ENCODE peak calls at places on chromosome 18, in nine cellular contexts. Q is GM04504; Z is skeletal muscle cell; A is omental fat pad; H is stimulated activated naive CD8-positive, alpha-beta T cell treated with anti-CD3 and anti-CD28 coated beads, Interleukin-15, amount 100 ng/mL, for 72 hours; D is occipital lobe; L is NCI-H510A; O is tibial nerve; Y is tibial artery. U is an unnamed sample.

GRCh38 chr18:45876131-45876530 is 50.7 kb downstream of the SIGLEC15 start:
- DNase-seq in Q (no peak), Z (no peak), A (no peak), H (no peak), D (no peak), L (no peak), O (no peak), Y (no peak), U (peak)

GRCh38 chr18:5937795-5938194 is 42.5 kb upstream of the TMEM200C start:
- DNase-seq in Q (no peak), Z (no peak), A (no peak), H (no peak), D (no peak), L (no peak), O (no peak), Y (no peak), U (no peak)

GRCh38 chr18:21452808-21453511 is 147.5 kb downstream of the ESCO1 start:
- DNase-seq in Q (peak), Z (no peak), A (no peak), H (no peak), D (no peak), L (no peak), O (no peak), Y (no peak), U (no peak)

GRCh38 chr18:60984496-60984895 is 348.7 kb upstream of the CDH20 start:
- DNase-seq in Q (no peak), Z (peak), A (no peak), H (no peak), D (no peak), L (no peak), O (no peak), Y (no peak), U (no peak)

GRCh38 chr18:75211002-75211621 is 515 bp downstream of the TSHZ1 start:
- DNase-seq in Q (no peak), Z (no peak), A (no peak), H (peak), D (no peak), L (peak), O (no peak), Y (no peak), U (no peak)

GRCh38 chr18:59621027-59621426 is 76.2 kb downstream of the CCBE1 start:
- DNase-seq in Q (no peak), Z (no peak), A (no peak), H (no peak), D (no peak), L (no peak), O (no peak), Y (no peak), U (no peak)

GRCh38 chr18:14958701-14959100 is 210.7 kb downstream of the ANKRD30B start:
- DNase-seq in Q (no peak), Z (no peak), A (no peak), H (no peak), D (no peak), L (no peak), O (no peak), Y (no peak), U (no peak)

GRCh38 chr18:63534615-63535014 is 7.6 kb upstream of the SERPINB12 start:
- DNase-seq in Q (no peak), Z (no peak), A (no peak), H (no peak), D (no peak), L (no peak), O (no peak), Y (no peak), U (no peak)

GRCh38 chr18:56748698-56749268 is 97.6 kb downstream of the WDR7 start:
- DNase-seq in Q (no peak), Z (peak), A (no peak), H (no peak), D (no peak), L (no peak), O (no peak), Y (no peak), U (peak)

GRCh38 chr18:38565513-38565912 is 999.9 kb upstream of the CELF4 start:
- DNase-seq in Q (no peak), Z (no peak), A (no peak), H (no peak), D (no peak), L (no peak), O (no peak), Y (no peak), U (no peak)

GRCh38 chr18:44778788-44779187 is 98.1 kb downstream of the SETBP1 start:
- DNase-seq in Q (no peak), Z (no peak), A (no peak), H (no peak), D (no peak), L (no peak), O (no peak), Y (no peak), U (no peak)

GRCh38 chr18:54149078-54149697 is 75.3 kb downstream of the MBD2 start:
- DNase-seq in Q (peak), Z (peak), A (no peak), H (peak), D (no peak), L (no peak), O (no peak), Y (peak), U (peak)

GRCh38 chr18:13242797-13243196 is 24.2 kb downstream of the LDLRAD4 start:
- DNase-seq in Q (no peak), Z (no peak), A (no peak), H (no peak), D (no peak), L (no peak), O (no peak), Y (peak), U (no peak)

GRCh38 chr18:76354348-76354747 is 140.7 kb downstream of the ZNF516 start:
- DNase-seq in Q (peak), Z (peak), A (no peak), H (no peak), D (no peak), L (no peak), O (no peak), Y (no peak), U (no peak)

GRCh38 chr18:56831988-56832387 is 180.8 kb downstream of the WDR7 start:
- DNase-seq in Q (no peak), Z (no peak), A (no peak), H (no peak), D (no peak), L (no peak), O (no peak), Y (no peak), U (no peak)

GRCh38 chr18:40874233-40874632 is 1080.8 kb upstream of the PIK3C3 start:
- DNase-seq in Q (no peak), Z (no peak), A (no peak), H (no peak), D (no peak), L (no peak), O (no peak), Y (no peak), U (no peak)

GRCh38 chr18:62957885-62958472 is 242.6 kb downstream of the PHLPP1 start:
- DNase-seq in Q (no peak), Z (no peak), A (no peak), H (peak), D (no peak), L (peak), O (peak), Y (peak), U (no peak)

GRCh38 chr18:55264108-55264507 is 304.8 kb upstream of the CCDC68 start:
- DNase-seq in Q (no peak), Z (no peak), A (no peak), H (no peak), D (no peak), L (no peak), O (no peak), Y (no peak), U (no peak)

GRCh38 chr18:46950064-46950656 is 32.8 kb downstream of the KATNAL2 start:
- DNase-seq in Q (no peak), Z (no peak), A (no peak), H (no peak), D (no peak), L (no peak), O (no peak), Y (no peak), U (no peak)

GRCh38 chr18:58223717-58224424 is 179.8 kb downstream of the NEDD4L start:
- DNase-seq in Q (peak), Z (peak), A (no peak), H (no peak), D (no peak), L (peak), O (peak), Y (no peak), U (no peak)

GRCh38 chr18:5879479-5879882 is 15.8 kb downstream of the TMEM200C start:
- DNase-seq in Q (peak), Z (no peak), A (no peak), H (no peak), D (no peak), L (no peak), O (no peak), Y (no peak), U (peak)

GRCh38 chr18:4704766-4705165 is 249.7 kb upstream of the DLGAP1 start:
- DNase-seq in Q (no peak), Z (no peak), A (no peak), H (no peak), D (no peak), L (no peak), O (no peak), Y (no peak), U (no peak)

GRCh38 chr18:44896817-44897216 is 216.1 kb downstream of the SETBP1 start:
- DNase-seq in Q (no peak), Z (no peak), A (no peak), H (no peak), D (no peak), L (peak), O (no peak), Y (no peak), U (no peak)

GRCh38 chr18:76518073-76518472 is 23.0 kb upstream of the ZNF516 start:
- DNase-seq in Q (no peak), Z (no peak), A (no peak), H (no peak), D (no peak), L (no peak), O (no peak), Y (no peak), U (no peak)

GRCh38 chr18:45046961-45047360 is 366.3 kb downstream of the SETBP1 start:
- DNase-seq in Q (no peak), Z (no peak), A (no peak), H (no peak), D (no peak), L (no peak), O (no peak), Y (no peak), U (no peak)

GRCh38 chr18:48408727-48409590 is at the start of gene ZBTB7C:
- DNase-seq in Q (no peak), Z (no peak), A (no peak), H (peak), D (no peak), L (peak), O (no peak), Y (peak), U (peak)

GRCh38 chr18:55165399-55166125 is 206.3 kb upstream of the CCDC68 start:
- DNase-seq in Q (no peak), Z (no peak), A (no peak), H (no peak), D (no peak), L (no peak), O (no peak), Y (no peak), U (no peak)

GRCh38 chr18:49052891-49053644 is 102.3 kb upstream of the SMAD7 start:
- DNase-seq in Q (peak), Z (peak), A (no peak), H (peak), D (no peak), L (no peak), O (no peak), Y (no peak), U (no peak)

GRCh38 chr18:13216732-13217465 is 1.7 kb upstream of the LDLRAD4 start:
- DNase-seq in Q (no peak), Z (no peak), A (no peak), H (peak), D (peak), L (no peak), O (no peak), Y (peak), U (no peak)

GRCh38 chr18:29181151-29181901 is 1004.4 kb upstream of the CDH2 start:
- DNase-seq in Q (peak), Z (peak), A (no peak), H (no peak), D (no peak), L (no peak), O (peak), Y (peak), U (no peak)

GRCh38 chr18:10340821-10341220 is 113.6 kb upstream of the APCDD1 start:
- DNase-seq in Q (no peak), Z (no peak), A (no peak), H (no peak), D (no peak), L (no peak), O (no peak), Y (no peak), U (no peak)

U was measured in Ammon's horn.